ENCODE peak calls at places on chromosome 11, in seven cellular contexts. V, R, P, F, C, B and J are unnamed samples. For H3K4me1, the result is how much of the 10 kb centered on the place peaks cover.

GRCh38 chr11:114263510-114264170 is 32.6 kb upstream of the NNMT start:
- DNase-seq in V (no peak), R (no peak), P (no peak), F (no peak), C (no peak), B (no peak), J (no peak)

GRCh38 chr11:115052601-115053000 is 374.3 kb downstream of the NXPE2 start:
- DNase-seq in V (no peak), R (no peak), P (no peak), F (no peak), C (no peak), B (no peak), J (no peak)

GRCh38 chr11:33544593-33545373 is 155.8 kb downstream of the C11orf91 start:
- DNase-seq in V (no peak), R (no peak), P (no peak), F (no peak), C (no peak), B (no peak), J (no peak)

GRCh38 chr11:131914299-131914902 is 544.0 kb downstream of the NTM start:
- DNase-seq in V (no peak), R (no peak), P (no peak), F (no peak), C (no peak), B (no peak), J (no peak)

GRCh38 chr11:108538502-108538901 is 40.3 kb upstream of the POGLUT3 start:
- DNase-seq in V (no peak), R (no peak), P (no peak), F (no peak), C (no peak), B (no peak), J (no peak)

GRCh38 chr11:78993800-78994430 is 419.3 kb upstream of the NARS2 start:
- DNase-seq in V (no peak), R (no peak), P (no peak), F (no peak), C (no peak), B (no peak), J (no peak)

GRCh38 chr11:83070878-83071640 is 638 bp downstream of the RAB30 start:
- DNase-seq in V (no peak), R (peak), P (no peak), F (no peak), C (peak), B (no peak), J (no peak)

GRCh38 chr11:44611687-44612437 is 46.4 kb downstream of the CD82 start:
- DNase-seq in V (no peak), R (no peak), P (no peak), F (no peak), C (no peak), B (no peak), J (no peak)

GRCh38 chr11:101618691-101619090 is 34.9 kb upstream of the TRPC6 start:
- DNase-seq in V (peak), R (no peak), P (no peak), F (no peak), C (no peak), B (no peak), J (no peak)

GRCh38 chr11:129853508-129854228 is 38.0 kb downstream of the TMEM45B start:
- DNase-seq in V (peak), R (peak), P (no peak), F (no peak), C (peak), B (peak), J (no peak)

GRCh38 chr11:124676386-124676785 is 2.7 kb downstream of the SPA17 start:
- DNase-seq in V (no peak), R (no peak), P (no peak), F (peak), C (no peak), B (no peak), J (no peak)

GRCh38 chr11:104095791-104096190 is 59.4 kb downstream of the DDI1 start:
- DNase-seq in V (no peak), R (no peak), P (no peak), F (no peak), C (no peak), B (no peak), J (no peak)

GRCh38 chr11:94909371-94909820 is 64.0 kb downstream of the CWC15 start:
- DNase-seq in V (no peak), R (no peak), P (no peak), F (no peak), C (no peak), B (no peak), J (no peak)

GRCh38 chr11:115580927-115581680 is 76.9 kb upstream of the CADM1 start:
- DNase-seq in V (no peak), R (no peak), P (peak), F (no peak), C (peak), B (peak), J (peak)

GRCh38 chr11:15826008-15826650 is 530.2 kb downstream of the SOX6 start:
- DNase-seq in V (no peak), R (no peak), P (peak), F (no peak), C (no peak), B (no peak), J (no peak)

GRCh38 chr11:113675003-113675471 is 31.1 kb downstream of the TMPRSS5 start:
- DNase-seq in V (no peak), R (no peak), P (no peak), F (no peak), C (no peak), B (no peak), J (no peak)

GRCh38 chr11:113238721-113239120 is 75.7 kb upstream of the TTC12 start:
- DNase-seq in V (no peak), R (no peak), P (no peak), F (no peak), C (no peak), B (no peak), J (no peak)

GRCh38 chr11:33687733-33688479 is 12.7 kb downstream of the C11orf91 start:
- DNase-seq in V (peak), R (peak), P (no peak), F (peak), C (peak), B (no peak), J (peak)

GRCh38 chr11:82859746-82860145 is 40.5 kb downstream of the PRCP start:
- DNase-seq in V (no peak), R (no peak), P (no peak), F (no peak), C (no peak), B (no peak), J (no peak)

GRCh38 chr11:126334665-126335462 is 20.6 kb upstream of the ST3GAL4 start:
- DNase-seq in V (no peak), R (no peak), P (no peak), F (no peak), C (peak), B (no peak), J (no peak)

GRCh38 chr11:45917286-45917622 is 423 bp downstream of the PEX16 start:
- DNase-seq in V (no peak), R (no peak), P (no peak), F (no peak), C (no peak), B (no peak), J (no peak)

GRCh38 chr11:77619576-77620198 is 17.9 kb downstream of the CLNS1A start:
- DNase-seq in V (peak), R (no peak), P (no peak), F (no peak), C (no peak), B (no peak), J (peak)

GRCh38 chr11:57314221-57314973 is 10.4 kb downstream of the TNKS1BP1 start:
- DNase-seq in V (no peak), R (no peak), P (peak), F (no peak), C (no peak), B (no peak), J (no peak)

GRCh38 chr11:45880772-45881570 is 4.5 kb upstream of the MAPK8IP1 start:
- DNase-seq in V (no peak), R (no peak), P (no peak), F (no peak), C (no peak), B (no peak), J (no peak)

GRCh38 chr11:117703209-117703608 is 93.8 kb downstream of the DSCAML1 start:
- DNase-seq in V (peak), R (no peak), P (no peak), F (no peak), C (no peak), B (no peak), J (no peak)

GRCh38 chr11:37409124-37409523 is 811.1 kb upstream of the RAG2 start:
- DNase-seq in V (no peak), R (no peak), P (no peak), F (no peak), C (no peak), B (no peak), J (no peak)

GRCh38 chr11:8035225-8035846 is 45.7 kb upstream of the TUB start:
- DNase-seq in V (no peak), R (no peak), P (no peak), F (no peak), C (no peak), B (no peak), J (peak)

GRCh38 chr11:2477254-2477653 is 32.4 kb downstream of the KCNQ1 start:
- DNase-seq in V (no peak), R (no peak), P (no peak), F (no peak), C (peak), B (peak), J (no peak)

GRCh38 chr11:37710031-37710430 is 1112.0 kb upstream of the RAG2 start:
- DNase-seq in V (no peak), R (no peak), P (no peak), F (no peak), C (no peak), B (no peak), J (no peak)

GRCh38 chr11:126426820-126427749 is 71.6 kb downstream of the ST3GAL4 start:
- DNase-seq in V (no peak), R (peak), P (no peak), F (no peak), C (peak), B (no peak), J (no peak)

GRCh38 chr11:2804189-2804588 is 81.4 kb downstream of the CDKN1C start:
- DNase-seq in V (no peak), R (peak), P (peak), F (peak), C (peak), B (no peak), J (no peak)

GRCh38 chr11:41289408-41289807 is 170.0 kb downstream of the LRRC4C start:
- DNase-seq in V (no peak), R (no peak), P (no peak), F (no peak), C (no peak), B (no peak), J (no peak)

GRCh38 chr11:65429724-65430405 is 7.3 kb downstream of the NEAT1 start:
- DNase-seq in V (peak), R (peak), P (peak), F (peak), C (peak), B (peak), J (peak)
- TF ChIP-seq POLR2A in V (peak), R (peak), P (peak), F (peak), C (peak), B (no peak), J (no peak)

GRCh38 chr11:12775955-12776354 is 101.7 kb downstream of the TEAD1 start:
- DNase-seq in V (no peak), R (no peak), P (no peak), F (no peak), C (no peak), B (no peak), J (no peak)
- H3K4me1 ChIP-seq in V (half or more), R (under half), P (under half), F (under half), C (under half), B (under half), J (under half)

GRCh38 chr11:70014291-70014690 is 63.8 kb upstream of the ANO1 start:
- DNase-seq in V (no peak), R (no peak), P (no peak), F (no peak), C (no peak), B (no peak), J (no peak)

GRCh38 chr11:70018816-70019215 is 59.3 kb upstream of the ANO1 start:
- DNase-seq in V (no peak), R (no peak), P (no peak), F (no peak), C (no peak), B (no peak), J (no peak)

GRCh38 chr11:70020336-70021214 is 57.5 kb upstream of the ANO1 start:
- DNase-seq in V (no peak), R (no peak), P (no peak), F (no peak), C (no peak), B (no peak), J (no peak)

GRCh38 chr11:70019576-70020011 is 58.5 kb upstream of the ANO1 start:
- DNase-seq in V (no peak), R (no peak), P (no peak), F (no peak), C (no peak), B (no peak), J (no peak)

DNA sequence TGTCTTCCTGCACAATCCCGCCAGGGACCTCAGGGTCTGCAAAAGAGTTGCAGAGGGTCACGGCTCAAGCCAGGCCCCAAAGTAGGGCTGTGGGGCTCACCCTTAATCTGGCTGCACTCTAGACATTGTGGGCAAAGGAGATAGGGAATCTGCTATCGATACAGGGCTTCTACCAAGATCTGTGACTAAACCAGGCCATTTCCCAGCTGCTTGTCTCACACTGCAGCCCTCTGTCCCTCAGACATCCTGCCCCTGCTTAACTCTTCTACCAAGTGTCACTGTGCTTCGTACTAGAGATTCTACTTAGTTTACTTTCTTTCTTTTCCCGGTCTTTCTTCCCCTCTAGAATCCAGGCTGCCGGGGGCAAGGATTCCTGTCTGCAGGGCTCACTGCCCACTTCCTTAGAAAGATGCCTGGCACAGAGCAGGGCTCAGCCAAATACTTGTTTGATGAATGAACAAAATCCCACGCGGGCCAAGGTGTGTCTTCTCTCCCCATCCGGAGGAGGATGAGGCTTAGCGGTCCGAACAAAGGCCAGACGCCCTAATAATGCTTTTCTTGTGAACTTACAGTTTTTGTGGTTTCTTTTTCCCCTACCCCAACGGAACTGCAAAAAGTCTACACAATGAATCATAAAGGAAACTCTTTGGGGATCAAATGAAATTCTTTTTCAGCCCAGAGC is 61.3 kb upstream of the ANO1 start:
- DNase-seq in V (no peak), R (no peak), P (no peak), F (no peak), C (no peak), B (no peak), J (no peak)
- H3K4me3 ChIP-seq in V (no peak), R (no peak), P (no peak), F (no peak), C (no peak), B (no peak), J (no peak)

DNA sequence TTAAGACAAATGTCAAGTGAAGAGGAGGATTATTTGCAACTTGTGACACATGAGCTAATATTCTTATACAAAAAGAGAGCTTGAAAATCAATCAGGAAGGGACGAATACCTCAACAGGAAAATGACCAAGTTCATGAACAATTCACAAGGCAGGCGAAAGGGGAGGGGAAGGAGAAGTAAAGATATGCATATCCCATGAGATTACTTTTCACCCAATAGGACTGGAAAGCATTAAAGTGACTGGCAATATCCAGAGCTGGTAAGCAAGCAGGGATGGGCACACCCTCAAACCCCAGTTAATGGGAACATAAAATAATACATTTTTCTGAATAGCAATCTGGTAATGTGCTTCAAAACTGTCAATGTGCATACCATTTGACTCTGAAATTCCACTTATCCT is 129.5 kb downstream of the SLC1A2 start:
- DNase-seq in V (no peak), R (no peak), P (no peak), F (no peak), C (no peak), B (no peak), J (no peak)
- TF ChIP-seq POLR2A in V (no peak), R (no peak), P (no peak), F (no peak), C (no peak), B (no peak), J (no peak)

GRCh38 chr11:64652586-64653387 is 61.8 kb downstream of the SLC22A12 start:
- DNase-seq in V (peak), R (peak), P (peak), F (peak), C (peak), B (peak), J (peak)
- H3K4me1 ChIP-seq in V (under half), R (under half), P (under half), F (under half), C (under half), B (under half), J (under half)

GRCh38 chr11:10308208-10308954 is 3.5 kb downstream of the ADM start:
- DNase-seq in V (no peak), R (no peak), P (no peak), F (no peak), C (no peak), B (no peak), J (no peak)
- H3K4me3 ChIP-seq in V (peak), R (peak), P (peak), F (peak), C (no peak), B (peak), J (peak)

DNA sequence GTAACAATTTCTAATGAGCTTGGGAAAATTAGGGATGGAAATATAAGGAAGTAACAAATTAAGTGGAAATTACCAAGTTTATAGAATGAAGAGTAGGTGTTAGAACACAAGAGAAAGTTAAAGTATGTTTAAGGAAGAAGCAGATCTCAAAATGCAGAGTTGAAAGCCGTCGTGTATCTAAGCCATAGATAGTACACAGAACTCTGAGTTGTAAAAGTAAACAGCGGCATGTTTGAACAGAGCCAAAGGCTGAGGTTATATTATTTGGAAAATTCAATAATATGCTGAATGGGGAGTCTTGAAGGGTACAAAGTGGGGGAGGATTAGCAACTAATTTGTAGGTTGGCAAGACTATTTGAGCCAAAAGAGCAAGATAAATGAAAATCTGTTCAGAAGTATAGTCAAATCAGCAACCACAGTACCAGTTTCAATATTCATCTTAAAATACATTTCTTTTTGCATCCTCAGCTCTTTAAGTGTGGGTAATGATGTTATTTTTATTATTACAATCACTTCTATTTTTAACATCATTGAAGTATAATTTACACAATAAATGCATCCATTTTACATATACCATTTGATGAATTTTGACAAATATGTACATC is 594.8 kb upstream of the ANO3 start:
- DNase-seq in V (no peak), R (no peak), P (no peak), F (no peak), C (no peak), B (no peak), J (no peak)
- TF ChIP-seq POLR2A in V (no peak), R (no peak), P (no peak), F (no peak), C (no peak), B (no peak), J (no peak)